ENCODE peak calls at places on chromosomes 5 and 9, in six cellular contexts. One of them, this sample, is unnamed.

GRCh38 chr9:127537014-127537413 is 75.1 kb upstream of the STXBP1 start:
- DNase-seq in GM23338: peak
- DNase-seq in CD8-positive, alpha-beta T cell: no peak
- DNase-seq in glutamatergic neuron: no peak
- DNase-seq in psoas muscle: no peak
- DNase-seq in fibroblast of villous mesenchyme: peak
- DNase-seq in this sample: no peak

GRCh38 chr9:112570731-112571167 is 84.1 kb downstream of the KIAA1958 start:
- DNase-seq in CD8-positive, alpha-beta T cell: no peak
- DNase-seq in psoas muscle: no peak
- DNase-seq in glutamatergic neuron: no peak
- DNase-seq in GM23338: no peak
- DNase-seq in fibroblast of villous mesenchyme: no peak
- DNase-seq in this sample: no peak

GRCh38 chr5:999724-1000123 is 8.9 kb upstream of the NKD2 start:
- DNase-seq in GM23338: no peak
- DNase-seq in fibroblast of villous mesenchyme: no peak
- DNase-seq in glutamatergic neuron: no peak
- DNase-seq in CD8-positive, alpha-beta T cell: no peak
- DNase-seq in psoas muscle: no peak
- DNase-seq in this sample: no peak

GRCh38 chr5:68214472-68215207 is 916 bp upstream of the PIK3R1 start:
- DNase-seq in GM23338: peak
- DNase-seq in CD8-positive, alpha-beta T cell: no peak
- DNase-seq in glutamatergic neuron: no peak
- DNase-seq in psoas muscle: no peak
- DNase-seq in fibroblast of villous mesenchyme: no peak
- DNase-seq in this sample: no peak

GRCh38 chr9:88776717-88777497 is 214.4 kb upstream of the S1PR3 start:
- DNase-seq in fibroblast of villous mesenchyme: peak
- DNase-seq in psoas muscle: no peak
- DNase-seq in glutamatergic neuron: no peak
- DNase-seq in CD8-positive, alpha-beta T cell: no peak
- DNase-seq in GM23338: no peak
- DNase-seq in this sample: no peak

GRCh38 chr5:15901151-15901550 is 278.4 kb downstream of the MARCHF11 start:
- DNase-seq in psoas muscle: no peak
- DNase-seq in fibroblast of villous mesenchyme: no peak
- DNase-seq in CD8-positive, alpha-beta T cell: no peak
- DNase-seq in GM23338: no peak
- DNase-seq in glutamatergic neuron: no peak
- DNase-seq in this sample: no peak

GRCh38 chr5:944992-945685 is 52.5 kb downstream of the TRIP13 start:
- DNase-seq in GM23338: no peak
- DNase-seq in fibroblast of villous mesenchyme: peak
- DNase-seq in CD8-positive, alpha-beta T cell: no peak
- DNase-seq in psoas muscle: no peak
- DNase-seq in glutamatergic neuron: no peak
- DNase-seq in this sample: no peak

GRCh38 chr9:135305546-135306180 is 173.9 kb upstream of the PPP1R26 start:
- DNase-seq in psoas muscle: no peak
- DNase-seq in CD8-positive, alpha-beta T cell: no peak
- DNase-seq in GM23338: no peak
- DNase-seq in glutamatergic neuron: no peak
- DNase-seq in fibroblast of villous mesenchyme: no peak
- DNase-seq in this sample: no peak

GRCh38 chr9:129863059-129863690 is 27.9 kb downstream of the USP20 start:
- DNase-seq in glutamatergic neuron: no peak
- DNase-seq in psoas muscle: no peak
- DNase-seq in CD8-positive, alpha-beta T cell: peak
- DNase-seq in fibroblast of villous mesenchyme: peak
- DNase-seq in GM23338: no peak
- DNase-seq in this sample: no peak

GRCh38 chr5:143952809-143953208 is 140.8 kb downstream of the HMHB1 start:
- DNase-seq in fibroblast of villous mesenchyme: no peak
- DNase-seq in CD8-positive, alpha-beta T cell: no peak
- DNase-seq in GM23338: no peak
- DNase-seq in psoas muscle: no peak
- DNase-seq in glutamatergic neuron: no peak
- DNase-seq in this sample: no peak

GRCh38 chr5:112921031-112921832 is 795 bp downstream of the REEP5 start:
- DNase-seq in psoas muscle: peak
- DNase-seq in GM23338: peak
- DNase-seq in CD8-positive, alpha-beta T cell: peak
- DNase-seq in glutamatergic neuron: peak
- DNase-seq in fibroblast of villous mesenchyme: peak
- DNase-seq in this sample: peak

GRCh38 chr9:38215465-38215864 is 146.4 kb upstream of the SHB start:
- DNase-seq in fibroblast of villous mesenchyme: no peak
- DNase-seq in psoas muscle: no peak
- DNase-seq in CD8-positive, alpha-beta T cell: no peak
- DNase-seq in GM23338: no peak
- DNase-seq in glutamatergic neuron: no peak
- DNase-seq in this sample: no peak

GRCh38 chr9:69019808-69020207 is 5.9 kb upstream of the PRKACG start:
- DNase-seq in psoas muscle: no peak
- DNase-seq in GM23338: no peak
- DNase-seq in fibroblast of villous mesenchyme: no peak
- DNase-seq in CD8-positive, alpha-beta T cell: peak
- DNase-seq in glutamatergic neuron: no peak
- DNase-seq in this sample: no peak

GRCh38 chr9:11893331-11893730 is 799.9 kb upstream of the TYRP1 start:
- DNase-seq in glutamatergic neuron: no peak
- DNase-seq in GM23338: no peak
- DNase-seq in psoas muscle: no peak
- DNase-seq in fibroblast of villous mesenchyme: no peak
- DNase-seq in CD8-positive, alpha-beta T cell: no peak
- DNase-seq in this sample: no peak

GRCh38 chr5:133285583-133286021 is 233.8 kb downstream of the HSPA4 start:
- DNase-seq in psoas muscle: peak
- DNase-seq in glutamatergic neuron: no peak
- DNase-seq in GM23338: no peak
- DNase-seq in CD8-positive, alpha-beta T cell: no peak
- DNase-seq in fibroblast of villous mesenchyme: peak
- DNase-seq in this sample: no peak

GRCh38 chr9:113187935-113188595 is 33.0 kb downstream of the FKBP15 start:
- DNase-seq in fibroblast of villous mesenchyme: peak
- DNase-seq in glutamatergic neuron: no peak
- DNase-seq in GM23338: no peak
- DNase-seq in CD8-positive, alpha-beta T cell: no peak
- DNase-seq in psoas muscle: peak
- DNase-seq in this sample: no peak

GRCh38 chr5:39117401-39117800 is 43.2 kb upstream of the RICTOR start:
- DNase-seq in fibroblast of villous mesenchyme: no peak
- DNase-seq in GM23338: no peak
- DNase-seq in CD8-positive, alpha-beta T cell: no peak
- DNase-seq in glutamatergic neuron: no peak
- DNase-seq in psoas muscle: no peak
- DNase-seq in this sample: no peak

GRCh38 chr9:4781408-4781807 is 11.3 kb upstream of the RCL1 start:
- DNase-seq in psoas muscle: no peak
- DNase-seq in GM23338: no peak
- DNase-seq in CD8-positive, alpha-beta T cell: no peak
- DNase-seq in fibroblast of villous mesenchyme: no peak
- DNase-seq in glutamatergic neuron: no peak
- DNase-seq in this sample: no peak

GRCh38 chr5:132267166-132267739 is 9.8 kb downstream of the PDLIM4 start:
- DNase-seq in psoas muscle: no peak
- DNase-seq in fibroblast of villous mesenchyme: no peak
- DNase-seq in GM23338: no peak
- DNase-seq in CD8-positive, alpha-beta T cell: no peak
- DNase-seq in glutamatergic neuron: no peak
- DNase-seq in this sample: no peak

GRCh38 chr5:132266836-132267160 is 9.3 kb downstream of the PDLIM4 start:
- DNase-seq in psoas muscle: no peak
- DNase-seq in fibroblast of villous mesenchyme: no peak
- DNase-seq in GM23338: no peak
- DNase-seq in glutamatergic neuron: no peak
- DNase-seq in CD8-positive, alpha-beta T cell: no peak
- DNase-seq in this sample: no peak

GRCh38 chr5:132264546-132265335 is 7.2 kb downstream of the PDLIM4 start:
- DNase-seq in GM23338: no peak
- DNase-seq in psoas muscle: no peak
- DNase-seq in fibroblast of villous mesenchyme: peak
- DNase-seq in glutamatergic neuron: no peak
- DNase-seq in CD8-positive, alpha-beta T cell: no peak
- DNase-seq in this sample: no peak

GRCh38 chr5:132266031-132266835 is 8.7 kb downstream of the PDLIM4 start:
- DNase-seq in CD8-positive, alpha-beta T cell: no peak
- DNase-seq in psoas muscle: no peak
- DNase-seq in fibroblast of villous mesenchyme: no peak
- DNase-seq in GM23338: no peak
- DNase-seq in glutamatergic neuron: no peak
- DNase-seq in this sample: no peak

DNA sequence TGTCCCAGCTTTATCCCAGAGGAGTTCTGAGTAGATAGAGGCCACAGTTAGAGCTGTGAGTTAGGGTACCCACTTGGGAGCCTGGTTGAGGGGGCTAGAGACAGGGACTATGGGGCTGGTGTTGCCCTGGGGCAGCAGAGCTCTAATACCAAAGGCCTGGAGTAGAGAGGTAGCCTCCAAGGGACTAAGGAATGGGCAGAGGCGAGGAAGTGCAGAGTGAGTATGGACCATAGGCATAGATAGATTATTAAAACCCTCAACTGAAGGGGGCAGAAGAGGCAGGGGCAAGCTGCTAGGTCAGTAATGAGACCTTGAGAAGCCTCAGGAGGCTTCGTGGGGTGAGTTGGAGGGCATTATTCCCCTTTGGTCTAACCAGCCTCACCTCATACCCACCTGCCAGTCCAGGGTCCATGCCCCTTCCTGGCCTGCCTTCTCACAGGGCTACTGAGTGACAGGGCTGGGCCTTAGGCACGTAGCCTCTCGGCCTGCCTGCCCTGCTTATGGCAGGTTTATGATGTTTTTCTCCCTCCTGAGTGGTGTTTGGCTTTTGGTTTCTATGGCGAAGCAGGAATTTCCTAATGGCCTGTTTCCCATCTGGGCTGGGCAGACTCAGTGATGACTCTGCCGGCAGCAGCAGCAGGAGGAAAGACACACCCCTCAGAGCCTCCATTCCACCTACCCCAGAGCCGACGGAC is 8.0 kb downstream of the PDLIM4 start:
- DNase-seq in GM23338: no peak
- DNase-seq in CD8-positive, alpha-beta T cell: no peak
- DNase-seq in fibroblast of villous mesenchyme: peak
- DNase-seq in glutamatergic neuron: peak
- DNase-seq in psoas muscle: peak
- DNase-seq in this sample: no peak
- TF ChIP-seq CTCF in GM23338: no peak
- TF ChIP-seq CTCF in CD8-positive, alpha-beta T cell: no peak
- TF ChIP-seq CTCF in fibroblast of villous mesenchyme: no peak
- TF ChIP-seq CTCF in glutamatergic neuron: no peak
- TF ChIP-seq CTCF in psoas muscle: no peak
- TF ChIP-seq CTCF in this sample: no peak

GRCh38 chr9:80602291-80602690 is 1030.5 kb downstream of the TLE4 start:
- DNase-seq in GM23338: no peak
- DNase-seq in glutamatergic neuron: no peak
- DNase-seq in fibroblast of villous mesenchyme: no peak
- DNase-seq in psoas muscle: no peak
- DNase-seq in CD8-positive, alpha-beta T cell: no peak
- DNase-seq in this sample: no peak

GRCh38 chr9:80605793-80606192 is 1034.0 kb downstream of the TLE4 start:
- DNase-seq in psoas muscle: no peak
- DNase-seq in CD8-positive, alpha-beta T cell: no peak
- DNase-seq in fibroblast of villous mesenchyme: no peak
- DNase-seq in GM23338: peak
- DNase-seq in glutamatergic neuron: no peak
- DNase-seq in this sample: no peak

DNA sequence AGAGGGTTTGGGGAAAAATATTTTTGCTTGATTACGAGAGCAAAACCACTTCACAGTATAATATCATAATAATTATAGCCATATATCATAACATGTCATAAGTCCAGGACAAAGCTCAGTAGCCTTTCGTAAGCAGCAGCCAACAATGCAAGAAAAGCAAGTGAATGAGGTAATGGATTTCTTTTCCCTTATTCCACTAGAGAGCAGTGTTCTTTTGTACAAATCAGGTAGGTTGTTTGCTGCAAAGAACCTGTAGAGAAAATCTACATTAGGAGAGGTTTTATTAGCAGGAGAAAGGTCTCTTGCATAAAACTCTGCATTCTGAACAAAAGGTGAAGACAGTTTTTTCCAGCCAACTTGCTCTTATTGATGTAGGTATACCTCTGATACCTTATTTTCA is 1033.4 kb downstream of the TLE4 start:
- DNase-seq in CD8-positive, alpha-beta T cell: no peak
- DNase-seq in GM23338: peak
- DNase-seq in glutamatergic neuron: no peak
- DNase-seq in psoas muscle: no peak
- DNase-seq in fibroblast of villous mesenchyme: peak
- DNase-seq in this sample: no peak
- TF ChIP-seq CTCF in CD8-positive, alpha-beta T cell: no peak
- TF ChIP-seq CTCF in GM23338: peak
- TF ChIP-seq CTCF in glutamatergic neuron: peak
- TF ChIP-seq CTCF in psoas muscle: peak
- TF ChIP-seq CTCF in fibroblast of villous mesenchyme: peak
- TF ChIP-seq CTCF in this sample: no peak

DNA sequence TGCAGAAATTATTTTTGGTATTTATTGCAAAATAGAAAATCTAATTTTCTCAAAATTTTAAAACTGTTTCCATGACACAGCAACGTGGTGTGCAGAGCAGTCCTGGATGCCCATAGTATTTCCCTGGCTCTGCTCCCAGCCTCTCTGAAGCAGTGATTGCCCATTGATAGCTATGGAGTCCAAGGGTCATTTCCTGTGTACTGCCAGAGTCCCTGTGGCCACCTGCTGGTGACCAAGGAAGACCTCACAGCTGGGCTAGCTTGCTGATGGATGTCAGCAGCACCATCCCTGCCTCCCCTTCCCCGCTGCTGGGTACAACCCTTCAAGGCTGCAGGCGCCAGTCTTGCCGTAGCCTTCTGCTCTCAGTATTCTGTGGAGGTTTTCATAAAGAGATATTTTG is 184.1 kb downstream of the DIRAS2 start:
- DNase-seq in psoas muscle: no peak
- DNase-seq in fibroblast of villous mesenchyme: no peak
- DNase-seq in glutamatergic neuron: no peak
- DNase-seq in CD8-positive, alpha-beta T cell: no peak
- DNase-seq in GM23338: peak
- DNase-seq in this sample: no peak
- TF ChIP-seq CTCF in psoas muscle: no peak
- TF ChIP-seq CTCF in fibroblast of villous mesenchyme: no peak
- TF ChIP-seq CTCF in glutamatergic neuron: peak
- TF ChIP-seq CTCF in CD8-positive, alpha-beta T cell: no peak
- TF ChIP-seq CTCF in GM23338: peak
- TF ChIP-seq CTCF in this sample: no peak

DNA sequence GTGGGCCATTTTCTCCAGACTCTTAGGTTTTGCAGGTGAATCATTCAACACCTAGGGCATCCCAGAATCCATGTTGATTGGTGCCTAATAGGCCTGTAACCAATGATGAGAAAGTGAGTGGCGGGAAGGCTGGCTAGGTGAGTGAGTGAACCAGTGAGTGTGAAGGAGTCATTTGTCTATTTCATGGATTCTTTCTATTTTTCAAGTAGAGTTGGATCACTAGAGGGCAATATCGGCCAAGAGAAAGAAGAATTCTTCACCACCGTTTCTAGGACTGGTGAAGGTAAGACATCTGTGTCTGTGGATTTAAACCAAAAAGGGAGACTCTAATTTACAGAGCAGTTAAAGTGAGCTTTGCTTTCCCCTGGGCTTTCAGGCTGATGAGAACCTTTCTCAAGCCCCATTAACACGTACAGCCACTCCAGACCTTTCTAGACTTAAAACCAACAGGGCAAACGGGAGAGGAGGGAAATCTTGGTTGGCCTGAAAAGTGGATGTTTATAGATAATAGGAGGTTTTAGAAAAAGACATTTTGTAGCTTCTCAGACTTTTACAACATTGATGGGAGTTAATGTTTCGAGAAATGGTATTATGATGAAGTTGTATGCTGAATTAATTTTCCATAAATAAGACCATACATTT is 114.3 kb upstream of the IL12B start:
- DNase-seq in fibroblast of villous mesenchyme: peak
- DNase-seq in GM23338: peak
- DNase-seq in CD8-positive, alpha-beta T cell: no peak
- DNase-seq in glutamatergic neuron: no peak
- DNase-seq in psoas muscle: no peak
- DNase-seq in this sample: no peak
- TF ChIP-seq CTCF in fibroblast of villous mesenchyme: peak
- TF ChIP-seq CTCF in GM23338: peak
- TF ChIP-seq CTCF in CD8-positive, alpha-beta T cell: no peak
- TF ChIP-seq CTCF in glutamatergic neuron: peak
- TF ChIP-seq CTCF in psoas muscle: no peak
- TF ChIP-seq CTCF in this sample: no peak